ENCODE peak calls at places on chromosomes 16 and 17, in six cellular contexts. B, A, S, Q, Z and L are unnamed samples.

GRCh38 chr17:67528751-67529436 is 151.8 kb downstream of the PITPNC1 start:
- DNase-seq in B (peak), A (peak), S (no peak), Q (no peak), Z (peak), L (peak)

GRCh38 chr17:910503-911194 is 68.9 kb downstream of the NXN start:
- DNase-seq in B (no peak), A (no peak), S (no peak), Q (no peak), Z (no peak), L (no peak)

GRCh38 chr17:50316016-50316587 is 29.8 kb upstream of the XYLT2 start:
- DNase-seq in B (no peak), A (no peak), S (no peak), Q (peak), Z (no peak), L (no peak)

GRCh38 chr16:89101303-89102034 is 7.8 kb downstream of the ACSF3 start:
- DNase-seq in B (no peak), A (no peak), S (no peak), Q (no peak), Z (no peak), L (no peak)

GRCh38 chr17:66531826-66532439 is 229.5 kb downstream of the PRKCA start:
- DNase-seq in B (no peak), A (no peak), S (no peak), Q (no peak), Z (no peak), L (no peak)

GRCh38 chr17:30074726-30075125 is 41.9 kb upstream of the NSRP1 start:
- DNase-seq in B (no peak), A (no peak), S (no peak), Q (no peak), Z (no peak), L (no peak)

GRCh38 chr16:11507991-11508390 is 78.7 kb downstream of the LITAF start:
- DNase-seq in B (no peak), A (no peak), S (no peak), Q (no peak), Z (no peak), L (no peak)

GRCh38 chr17:33484559-33484958 is 191.5 kb upstream of the ASIC2 start:
- DNase-seq in B (no peak), A (no peak), S (no peak), Q (no peak), Z (no peak), L (no peak)

GRCh38 chr17:50944902-50945720 is 79.0 kb upstream of the TOB1 start:
- DNase-seq in B (no peak), A (no peak), S (no peak), Q (no peak), Z (no peak), L (no peak)

GRCh38 chr17:68052810-68053209 is 17.3 kb downstream of the KPNA2 start:
- DNase-seq in B (no peak), A (no peak), S (no peak), Q (no peak), Z (no peak), L (no peak)

GRCh38 chr16:46830417-46830901 is 521 bp downstream of the C16orf87 start:
- DNase-seq in B (no peak), A (peak), S (no peak), Q (peak), Z (no peak), L (peak)

GRCh38 chr16:70703041-70703834 is 17.4 kb upstream of the MTSS2 start:
- DNase-seq in B (peak), A (peak), S (peak), Q (peak), Z (no peak), L (peak)

GRCh38 chr16:24670623-24671454 is 58.6 kb upstream of the TNRC6A start:
- DNase-seq in B (peak), A (peak), S (no peak), Q (peak), Z (no peak), L (peak)

GRCh38 chr17:10729334-10730193 is at the start of gene TMEM220:
- DNase-seq in B (peak), A (peak), S (no peak), Q (peak), Z (no peak), L (peak)

GRCh38 chr17:4623249-4623648 is 18.2 kb downstream of the ALOX15 start:
- DNase-seq in B (peak), A (no peak), S (no peak), Q (no peak), Z (no peak), L (peak)

GRCh38 chr17:81164464-81165245 is 652 bp upstream of the PVALEF start:
- DNase-seq in B (no peak), A (peak), S (no peak), Q (no peak), Z (no peak), L (no peak)

GRCh38 chr17:46865100-46865499 is 13.7 kb downstream of the WNT9B start:
- DNase-seq in B (peak), A (no peak), S (no peak), Q (peak), Z (no peak), L (no peak)

GRCh38 chr17:64399767-64400156 is 9.1 kb upstream of the PECAM1 start:
- DNase-seq in B (no peak), A (no peak), S (no peak), Q (no peak), Z (no peak), L (no peak)

GRCh38 chr17:66834919-66835454 is at the start of gene CACNG5:
- DNase-seq in B (no peak), A (peak), S (peak), Q (peak), Z (no peak), L (no peak)

GRCh38 chr17:65472602-65473001 is 88.8 kb downstream of the AXIN2 start:
- DNase-seq in B (peak), A (no peak), S (no peak), Q (no peak), Z (no peak), L (peak)

GRCh38 chr16:8370374-8371015 is 219.8 kb downstream of the TMEM114 start:
- DNase-seq in B (peak), A (no peak), S (no peak), Q (peak), Z (no peak), L (peak)

GRCh38 chr17:30346211-30346831 is 12.5 kb upstream of the TMIGD1 start:
- DNase-seq in B (no peak), A (no peak), S (no peak), Q (no peak), Z (no peak), L (no peak)

GRCh38 chr16:89177501-89177900 is 6.0 kb downstream of the CDH15 start:
- DNase-seq in B (no peak), A (no peak), S (no peak), Q (no peak), Z (no peak), L (no peak)

GRCh38 chr17:77493238-77493812 is 352.6 kb downstream of the SEC14L1 start:
- DNase-seq in B (no peak), A (peak), S (no peak), Q (no peak), Z (no peak), L (no peak)

GRCh38 chr17:40067710-40068109 is 4.9 kb downstream of the THRA start:
- DNase-seq in B (no peak), A (no peak), S (no peak), Q (no peak), Z (no peak), L (no peak)

GRCh38 chr16:63365665-63366064 is 1329.4 kb upstream of the CDH8 start:
- DNase-seq in B (no peak), A (no peak), S (no peak), Q (peak), Z (no peak), L (no peak)

GRCh38 chr17:231191-231965 is 49.9 kb upstream of the DOC2B start:
- DNase-seq in B (no peak), A (no peak), S (no peak), Q (no peak), Z (no peak), L (no peak)

GRCh38 chr16:19672378-19672777 is 45.6 kb downstream of the KNOP1 start:
- DNase-seq in B (no peak), A (no peak), S (no peak), Q (no peak), Z (no peak), L (no peak)
- H3K27ac ChIP-seq in B (no peak), A (no peak), S (no peak), Q (no peak), Z (no peak), L (no peak)

DNA sequence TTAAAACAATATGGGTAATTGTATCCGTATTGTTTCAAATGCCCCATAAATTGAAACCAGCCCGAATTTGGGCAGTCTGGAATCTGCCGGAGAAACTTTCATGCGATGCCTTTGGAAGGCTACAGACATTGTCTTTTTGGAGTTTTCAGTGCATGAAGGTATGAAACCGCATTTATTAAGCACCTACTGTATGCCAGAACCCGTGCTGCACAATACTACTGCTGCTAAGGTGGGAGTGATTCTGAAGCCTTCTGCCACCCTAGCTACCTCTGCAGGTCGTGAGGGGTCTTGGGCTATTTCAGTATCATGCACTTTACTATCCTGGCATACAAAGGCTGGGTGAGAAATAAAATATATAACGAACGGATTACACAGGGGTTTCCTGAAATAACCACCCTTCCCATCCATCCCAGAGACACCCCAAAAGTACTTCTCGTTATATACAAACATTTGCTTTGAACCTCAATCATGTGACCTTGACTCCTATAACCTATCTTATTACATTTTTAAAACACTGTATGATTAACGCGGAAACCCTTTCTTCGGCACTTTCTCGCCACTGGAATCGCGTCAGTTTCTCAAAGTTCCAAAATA is 1.0 kb upstream of the MSI2 start:
- DNase-seq in B (peak), A (no peak), S (no peak), Q (no peak), Z (no peak), L (no peak)
- TF ChIP-seq EZH2 in B (no peak), A (no peak), S (no peak), Q (no peak), Z (no peak), L (no peak)

GRCh38 chr17:79913896-79914812 is 74.9 kb upstream of the CBX4 start:
- DNase-seq in B (no peak), A (no peak), S (no peak), Q (no peak), Z (no peak), L (no peak)

GRCh38 chr17:79916506-79916905 is 77.3 kb upstream of the CBX4 start:
- DNase-seq in B (no peak), A (no peak), S (no peak), Q (no peak), Z (no peak), L (no peak)

GRCh38 chr17:79913451-79913850 is 74.2 kb upstream of the CBX4 start:
- DNase-seq in B (no peak), A (no peak), S (no peak), Q (no peak), Z (no peak), L (no peak)

GRCh38 chr17:79915850-79916430 is 76.7 kb upstream of the CBX4 start:
- DNase-seq in B (no peak), A (peak), S (peak), Q (no peak), Z (peak), L (peak)

DNA sequence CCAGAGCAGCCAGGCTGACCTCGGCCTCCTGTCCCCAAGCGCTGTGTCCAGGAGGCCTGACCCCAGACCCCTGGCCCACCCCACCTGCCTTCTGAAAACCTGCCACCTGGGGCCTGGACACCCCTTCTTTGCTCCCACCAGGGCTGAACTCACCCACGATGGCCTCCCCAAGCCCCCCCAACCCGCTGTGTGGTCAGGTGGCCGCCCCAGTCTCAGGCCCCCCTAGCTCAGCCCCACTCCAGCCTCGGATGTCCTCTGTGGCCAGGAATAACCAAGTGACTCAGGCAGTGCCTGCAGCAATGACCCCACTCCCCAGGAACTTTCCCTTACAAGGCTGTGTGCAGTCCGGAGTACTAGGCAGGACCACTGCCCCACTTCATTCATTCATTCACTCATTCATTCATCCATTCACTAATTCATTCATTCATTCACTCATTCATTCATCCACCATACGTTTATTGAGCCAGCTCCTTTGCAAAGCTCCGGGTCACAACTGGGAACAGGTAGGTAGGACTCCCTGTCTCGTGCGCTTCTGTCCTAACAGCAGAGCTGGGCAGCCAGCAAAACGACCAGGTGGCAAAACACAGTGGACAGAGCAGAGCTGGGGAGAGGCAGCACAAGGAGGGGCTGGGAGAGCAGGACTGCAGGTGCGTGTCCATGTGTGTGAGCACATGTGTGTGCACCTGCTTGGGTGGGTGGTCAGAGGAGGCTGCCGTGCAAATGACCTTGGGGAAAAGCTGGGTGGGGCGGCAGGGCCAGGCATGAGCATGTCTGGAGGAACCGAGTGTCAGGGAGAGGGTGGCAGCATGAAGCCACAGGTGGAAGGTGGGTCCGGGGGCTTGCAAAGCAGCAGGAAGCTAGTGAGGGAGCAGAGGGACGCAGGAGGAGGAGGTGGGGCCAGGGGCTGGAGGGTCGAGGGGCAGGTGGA is 75.8 kb upstream of the CBX4 start:
- DNase-seq in B (no peak), A (no peak), S (no peak), Q (no peak), Z (no peak), L (no peak)
- H3K27ac ChIP-seq in B (no peak), A (no peak), S (no peak), Q (no peak), Z (peak), L (peak)

GRCh38 chr16:4537376-4538066 is 1.1 kb downstream of the CDIP1 start:
- DNase-seq in B (no peak), A (peak), S (no peak), Q (no peak), Z (no peak), L (no peak)

GRCh38 chr16:4536391-4537106 is 2.0 kb downstream of the CDIP1 start:
- DNase-seq in B (no peak), A (no peak), S (no peak), Q (no peak), Z (no peak), L (no peak)

GRCh38 chr16:4539716-4540284 is 1.2 kb upstream of the CDIP1 start:
- DNase-seq in B (no peak), A (no peak), S (no peak), Q (no peak), Z (no peak), L (no peak)

GRCh38 chr16:4538386-4539235 is at the start of gene CDIP1:
- DNase-seq in B (peak), A (peak), S (peak), Q (peak), Z (peak), L (peak)

GRCh38 chr16:4538067-4538385 is 547 bp downstream of the CDIP1 start:
- DNase-seq in B (no peak), A (no peak), S (no peak), Q (no peak), Z (no peak), L (no peak)
- TF ChIP-seq EZH2 in B (no peak), A (no peak), S (no peak), Q (no peak), Z (no peak), L (no peak)

GRCh38 chr17:82440991-82441627 is 9.4 kb downstream of the CYBC1 start:
- DNase-seq in B (no peak), A (no peak), S (no peak), Q (peak), Z (no peak), L (no peak)
- H3K27ac ChIP-seq in B (no peak), A (no peak), S (no peak), Q (no peak), Z (no peak), L (no peak)

DNA sequence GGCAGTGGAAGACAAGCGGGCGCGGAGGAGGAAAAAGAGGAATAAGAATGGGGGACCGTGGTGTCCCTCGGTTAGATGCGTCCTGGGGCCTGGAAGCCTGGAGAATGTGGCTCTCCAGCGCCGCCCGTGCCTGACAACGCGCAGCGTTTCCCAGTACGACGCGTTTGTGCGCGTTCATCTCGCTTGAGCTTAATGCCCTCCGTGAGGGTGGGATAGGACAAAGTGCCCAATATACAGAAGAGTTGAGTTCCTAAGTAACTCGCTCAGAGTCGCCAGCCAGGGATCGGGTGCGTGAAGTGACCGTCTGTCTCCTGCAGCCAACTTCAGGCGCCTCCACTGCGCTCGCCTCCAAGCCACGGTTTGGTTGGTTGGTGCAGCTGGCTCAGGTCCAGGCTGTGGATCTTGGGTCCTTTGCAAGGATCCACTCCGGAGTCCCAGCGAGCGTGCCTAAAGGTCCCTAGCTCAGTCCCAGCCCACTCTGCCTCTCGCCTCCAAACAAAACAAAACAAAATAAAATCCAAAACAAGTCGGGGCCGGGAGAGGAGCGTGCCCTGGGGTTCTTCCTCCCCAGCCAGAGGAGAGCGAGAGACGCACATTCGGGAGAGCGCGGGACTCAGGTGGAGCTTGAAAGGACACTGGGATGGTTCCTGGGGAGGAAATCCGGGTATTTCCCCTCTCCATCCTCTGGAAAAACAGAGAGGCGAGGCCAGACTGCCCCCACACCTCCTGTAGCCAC is 951 bp downstream of the GALR2 start:
- DNase-seq in B (no peak), A (peak), S (no peak), Q (peak), Z (no peak), L (no peak)
- TF ChIP-seq EZH2 in B (no peak), A (no peak), S (no peak), Q (peak), Z (no peak), L (no peak)

GRCh38 chr17:18261659-18262058 is 1.2 kb downstream of the MIEF2 start:
- DNase-seq in B (no peak), A (no peak), S (no peak), Q (no peak), Z (no peak), L (no peak)
- H3K27ac ChIP-seq in B (peak), A (no peak), S (no peak), Q (no peak), Z (peak), L (peak)

GRCh38 chr17:44968225-44969143 is at the start of gene C1QL1:
- DNase-seq in B (peak), A (peak), S (peak), Q (peak), Z (peak), L (peak)
- TF ChIP-seq EZH2 in B (no peak), A (no peak), S (no peak), Q (no peak), Z (no peak), L (no peak)